ENCODE peak calls at places on chromosome 19, in six cellular contexts. One of them, this sample, is unnamed.

GRCh38 chr19:35381926-35382325 is 11.1 kb downstream of the GPR42 start:
- DNase-seq in adrenal gland: no peak
- DNase-seq in A549: no peak
- DNase-seq in body of pancreas: no peak
- DNase-seq in gastrocnemius medialis: no peak
- DNase-seq in GM12892: no peak
- DNase-seq in this sample: no peak

GRCh38 chr19:11821474-11821873 is 7.4 kb downstream of the ZNF440 start:
- DNase-seq in body of pancreas: no peak
- DNase-seq in gastrocnemius medialis: no peak
- DNase-seq in GM12892: no peak
- DNase-seq in adrenal gland: peak
- DNase-seq in A549: no peak
- DNase-seq in this sample: no peak

GRCh38 chr19:29873024-29873800 is 61.4 kb downstream of the CCNE1 start:
- DNase-seq in body of pancreas: peak
- DNase-seq in adrenal gland: peak
- DNase-seq in GM12892: peak
- DNase-seq in A549: peak
- DNase-seq in gastrocnemius medialis: peak
- DNase-seq in this sample: peak

GRCh38 chr19:57642396-57643046 is 9.6 kb downstream of the ZNF211 start:
- DNase-seq in body of pancreas: no peak
- DNase-seq in GM12892: no peak
- DNase-seq in A549: no peak
- DNase-seq in adrenal gland: peak
- DNase-seq in gastrocnemius medialis: no peak
- DNase-seq in this sample: no peak

GRCh38 chr19:18202759-18203407 is 959 bp downstream of the RAB3A start:
- DNase-seq in GM12892: no peak
- DNase-seq in adrenal gland: peak
- DNase-seq in body of pancreas: peak
- DNase-seq in gastrocnemius medialis: no peak
- DNase-seq in A549: no peak
- DNase-seq in this sample: no peak

GRCh38 chr19:51724543-51724942 is 752 bp upstream of the HAS1 start:
- DNase-seq in A549: no peak
- DNase-seq in GM12892: no peak
- DNase-seq in gastrocnemius medialis: no peak
- DNase-seq in adrenal gland: no peak
- DNase-seq in body of pancreas: no peak
- DNase-seq in this sample: no peak

GRCh38 chr19:2758601-2759313 is 18.9 kb upstream of the SLC39A3 start:
- DNase-seq in A549: no peak
- DNase-seq in adrenal gland: no peak
- DNase-seq in body of pancreas: no peak
- DNase-seq in GM12892: no peak
- DNase-seq in gastrocnemius medialis: no peak
- DNase-seq in this sample: no peak

GRCh38 chr19:30556230-30556711 is 184.1 kb downstream of the ZNF536 start:
- DNase-seq in A549: no peak
- DNase-seq in adrenal gland: no peak
- DNase-seq in gastrocnemius medialis: no peak
- DNase-seq in GM12892: no peak
- DNase-seq in body of pancreas: no peak
- DNase-seq in this sample: no peak

GRCh38 chr19:36009633-36010379 is 1.2 kb upstream of the SYNE4 start:
- DNase-seq in body of pancreas: no peak
- DNase-seq in gastrocnemius medialis: no peak
- DNase-seq in A549: no peak
- DNase-seq in adrenal gland: no peak
- DNase-seq in GM12892: no peak
- DNase-seq in this sample: no peak

GRCh38 chr19:4241824-4242430 is 5.0 kb upstream of the YJU2 start:
- DNase-seq in gastrocnemius medialis: no peak
- DNase-seq in body of pancreas: no peak
- DNase-seq in adrenal gland: no peak
- DNase-seq in GM12892: no peak
- DNase-seq in A549: no peak
- DNase-seq in this sample: no peak

DNA sequence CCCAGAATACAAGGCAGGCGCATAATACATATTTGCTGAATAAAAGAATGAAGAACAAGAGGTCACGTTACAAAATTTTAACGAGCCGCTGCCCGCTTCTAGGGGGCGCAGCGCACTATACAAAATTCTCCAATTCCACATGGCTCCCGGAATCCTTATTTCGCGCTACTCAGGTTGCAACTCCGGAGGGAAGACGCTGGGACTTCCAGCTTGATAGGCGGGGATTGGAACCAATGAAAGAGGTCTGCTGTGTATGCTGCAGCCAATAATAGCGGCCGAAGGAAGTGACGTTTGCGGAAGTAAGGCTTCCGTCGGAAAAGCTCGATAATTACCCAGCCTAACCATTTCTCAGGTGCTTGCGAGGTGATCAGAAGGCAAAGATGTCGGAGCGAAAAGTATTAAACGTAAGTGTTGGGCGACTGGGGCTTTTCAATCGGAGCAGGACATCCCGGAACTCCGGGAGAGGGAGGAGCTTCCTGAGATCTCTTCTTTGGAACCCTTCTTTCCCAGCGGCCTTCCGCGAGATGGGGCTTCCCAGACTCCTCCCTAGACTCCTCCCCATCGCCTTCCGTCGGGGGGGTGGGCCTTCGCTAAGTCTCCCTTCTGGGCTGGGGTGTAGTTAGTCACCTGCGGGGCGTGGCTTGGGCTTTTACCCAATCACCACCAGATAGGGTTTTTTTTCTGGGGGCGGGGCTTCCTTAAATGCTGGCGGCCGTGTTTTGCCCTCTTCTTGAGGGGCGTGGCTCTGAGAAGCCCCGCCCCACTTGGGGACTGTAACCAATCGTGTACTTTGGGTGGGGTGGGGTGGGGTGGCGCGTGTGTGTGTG is at the start of gene YJU2:
- DNase-seq in adrenal gland: peak
- DNase-seq in A549: peak
- DNase-seq in GM12892: peak
- DNase-seq in body of pancreas: peak
- DNase-seq in gastrocnemius medialis: peak
- DNase-seq in this sample: peak
- TF ChIP-seq POLR2A in adrenal gland: peak
- TF ChIP-seq POLR2A in A549: peak
- TF ChIP-seq POLR2A in GM12892: peak
- TF ChIP-seq POLR2A in body of pancreas: peak
- TF ChIP-seq POLR2A in gastrocnemius medialis: peak
- TF ChIP-seq POLR2A in this sample: no peak

GRCh38 chr19:15337202-15337601 is 4.9 kb upstream of the BRD4 start:
- DNase-seq in body of pancreas: no peak
- DNase-seq in gastrocnemius medialis: peak
- DNase-seq in A549: no peak
- DNase-seq in GM12892: no peak
- DNase-seq in adrenal gland: no peak
- DNase-seq in this sample: no peak

GRCh38 chr19:15330801-15331418 is 1.4 kb downstream of the BRD4 start:
- DNase-seq in adrenal gland: peak
- DNase-seq in gastrocnemius medialis: peak
- DNase-seq in body of pancreas: peak
- DNase-seq in GM12892: no peak
- DNase-seq in A549: peak
- DNase-seq in this sample: peak

GRCh38 chr19:15331419-15332310 is 674 bp downstream of the BRD4 start:
- DNase-seq in GM12892: peak
- DNase-seq in body of pancreas: peak
- DNase-seq in adrenal gland: peak
- DNase-seq in A549: peak
- DNase-seq in gastrocnemius medialis: peak
- DNase-seq in this sample: peak

GRCh38 chr19:15328312-15328711 is 4.0 kb downstream of the BRD4 start:
- DNase-seq in adrenal gland: no peak
- DNase-seq in body of pancreas: no peak
- DNase-seq in gastrocnemius medialis: no peak
- DNase-seq in GM12892: no peak
- DNase-seq in A549: no peak
- DNase-seq in this sample: no peak

DNA sequence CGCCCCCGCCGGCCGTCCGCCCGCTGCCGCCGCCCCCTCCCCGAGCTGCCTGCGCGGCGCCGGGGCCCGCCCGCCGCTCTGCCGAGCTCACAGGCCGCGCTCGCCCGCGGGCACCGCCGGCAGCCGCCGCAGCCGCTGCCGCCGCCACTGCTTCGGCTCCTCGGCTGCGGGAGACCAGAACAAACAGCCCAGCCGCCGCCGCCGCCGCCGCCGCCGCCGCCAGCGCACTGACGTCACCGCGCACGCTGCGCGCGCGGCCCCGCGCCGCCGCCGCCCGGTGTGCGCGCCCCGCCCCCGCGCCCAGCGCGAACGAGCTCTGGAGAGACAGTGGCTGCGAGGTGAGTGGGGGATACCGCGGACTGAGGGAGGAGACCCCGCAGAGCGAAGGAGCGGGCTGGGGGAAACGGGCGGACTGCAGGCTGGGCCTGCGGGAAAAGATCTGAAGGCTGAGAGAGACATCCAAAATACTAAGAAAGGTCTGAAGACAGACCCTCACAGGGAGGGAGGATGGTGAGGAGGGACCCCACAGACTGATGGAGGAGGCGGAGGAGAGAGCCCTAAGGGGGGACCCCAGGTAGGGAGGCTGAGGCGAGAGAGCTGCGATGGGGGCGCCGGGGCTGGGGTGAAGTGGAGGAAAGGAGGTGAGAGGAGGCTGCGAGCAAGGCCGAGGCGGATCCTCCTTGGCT is at the start of gene BRD4:
- DNase-seq in body of pancreas: peak
- DNase-seq in gastrocnemius medialis: peak
- DNase-seq in GM12892: peak
- DNase-seq in A549: peak
- DNase-seq in adrenal gland: peak
- DNase-seq in this sample: peak
- TF ChIP-seq POLR2A in body of pancreas: no peak
- TF ChIP-seq POLR2A in gastrocnemius medialis: peak
- TF ChIP-seq POLR2A in GM12892: peak
- TF ChIP-seq POLR2A in A549: no peak
- TF ChIP-seq POLR2A in adrenal gland: peak
- TF ChIP-seq POLR2A in this sample: peak

DNA sequence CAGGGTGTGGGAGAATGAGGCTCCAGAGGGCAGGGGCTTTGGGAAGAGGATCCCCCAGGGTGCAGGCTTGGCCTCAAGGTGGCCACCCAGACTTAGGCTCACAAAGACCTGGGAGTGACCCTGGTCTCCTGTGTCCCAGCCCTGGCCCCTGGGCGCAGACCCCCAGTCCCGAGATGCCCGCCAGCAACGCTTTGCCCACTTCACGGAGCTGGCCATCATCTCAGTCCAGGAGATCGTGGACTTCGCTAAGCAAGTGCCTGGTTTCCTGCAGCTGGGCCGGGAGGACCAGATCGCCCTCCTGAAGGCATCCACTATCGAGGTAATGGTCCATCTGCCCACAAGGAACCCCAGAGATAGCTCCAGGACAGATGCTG is 2.6 kb downstream of the NR1H2 start:
- DNase-seq in adrenal gland: no peak
- DNase-seq in A549: no peak
- DNase-seq in GM12892: no peak
- DNase-seq in gastrocnemius medialis: no peak
- DNase-seq in body of pancreas: no peak
- DNase-seq in this sample: no peak
- TF ChIP-seq POLR2A in adrenal gland: no peak
- TF ChIP-seq POLR2A in A549: no peak
- TF ChIP-seq POLR2A in GM12892: no peak
- TF ChIP-seq POLR2A in gastrocnemius medialis: no peak
- TF ChIP-seq POLR2A in body of pancreas: no peak
- TF ChIP-seq POLR2A in this sample: no peak

GRCh38 chr19:858868-859843 is at the start of gene CFD:
- DNase-seq in adrenal gland: peak
- DNase-seq in A549: no peak
- DNase-seq in GM12892: no peak
- DNase-seq in gastrocnemius medialis: peak
- DNase-seq in body of pancreas: peak
- DNase-seq in this sample: no peak
- TF ChIP-seq POLR2A in adrenal gland: peak
- TF ChIP-seq POLR2A in A549: peak
- TF ChIP-seq POLR2A in GM12892: no peak
- TF ChIP-seq POLR2A in gastrocnemius medialis: peak
- TF ChIP-seq POLR2A in body of pancreas: peak
- TF ChIP-seq POLR2A in this sample: no peak

GRCh38 chr19:6466526-6467248 is 2.6 kb downstream of the CRB3 start:
- DNase-seq in gastrocnemius medialis: no peak
- DNase-seq in adrenal gland: no peak
- DNase-seq in body of pancreas: no peak
- DNase-seq in GM12892: no peak
- DNase-seq in A549: no peak
- DNase-seq in this sample: no peak
- TF ChIP-seq POLR2A in gastrocnemius medialis: no peak
- TF ChIP-seq POLR2A in adrenal gland: no peak
- TF ChIP-seq POLR2A in body of pancreas: no peak
- TF ChIP-seq POLR2A in GM12892: peak
- TF ChIP-seq POLR2A in A549: no peak
- TF ChIP-seq POLR2A in this sample: no peak

GRCh38 chr19:52942371-52943133 is 19.3 kb upstream of the ZNF888 start:
- DNase-seq in gastrocnemius medialis: peak
- DNase-seq in GM12892: peak
- DNase-seq in adrenal gland: peak
- DNase-seq in body of pancreas: peak
- DNase-seq in A549: no peak
- DNase-seq in this sample: peak
- TF ChIP-seq POLR2A in gastrocnemius medialis: peak
- TF ChIP-seq POLR2A in GM12892: peak
- TF ChIP-seq POLR2A in adrenal gland: peak
- TF ChIP-seq POLR2A in body of pancreas: peak
- TF ChIP-seq POLR2A in A549: no peak
- TF ChIP-seq POLR2A in this sample: peak

GRCh38 chr19:38122402-38123093 is 101.5 kb downstream of the DPF1 start:
- DNase-seq in body of pancreas: peak
- DNase-seq in gastrocnemius medialis: no peak
- DNase-seq in GM12892: no peak
- DNase-seq in adrenal gland: no peak
- DNase-seq in A549: no peak
- DNase-seq in this sample: no peak
- TF ChIP-seq POLR2A in body of pancreas: no peak
- TF ChIP-seq POLR2A in gastrocnemius medialis: no peak
- TF ChIP-seq POLR2A in GM12892: no peak
- TF ChIP-seq POLR2A in adrenal gland: no peak
- TF ChIP-seq POLR2A in A549: no peak
- TF ChIP-seq POLR2A in this sample: no peak

GRCh38 chr19:14381689-14382474 is 638 bp downstream of the ADGRE5 start:
- DNase-seq in gastrocnemius medialis: peak
- DNase-seq in body of pancreas: peak
- DNase-seq in A549: peak
- DNase-seq in GM12892: no peak
- DNase-seq in adrenal gland: peak
- DNase-seq in this sample: no peak
- TF ChIP-seq POLR2A in gastrocnemius medialis: peak
- TF ChIP-seq POLR2A in body of pancreas: no peak
- TF ChIP-seq POLR2A in A549: no peak
- TF ChIP-seq POLR2A in GM12892: no peak
- TF ChIP-seq POLR2A in adrenal gland: no peak
- TF ChIP-seq POLR2A in this sample: no peak